ENCODE peak calls at places on chromosomes 13 and 19, in ten cellular contexts. One of them, this sample, is unnamed.

GRCh38 chr13:80336335-80336734 is 4.6 kb downstream of the SPRY2 start:
- DNase-seq in Caco-2: no peak
- DNase-seq in neural crest cell: no peak
- DNase-seq in colonic mucosa: no peak
- DNase-seq in AG04450: no peak
- DNase-seq in progenitor cell of endocrine pancreas: no peak
- DNase-seq in thoracic aorta: no peak
- DNase-seq in kidney epithelial cell: no peak
- DNase-seq in BJ: no peak
- DNase-seq in hepatocyte: no peak
- DNase-seq in this sample: no peak

GRCh38 chr13:54953786-54954185 is 1925.2 kb downstream of the OLFM4 start:
- DNase-seq in Caco-2: no peak
- DNase-seq in neural crest cell: no peak
- DNase-seq in colonic mucosa: no peak
- DNase-seq in AG04450: no peak
- DNase-seq in progenitor cell of endocrine pancreas: no peak
- DNase-seq in thoracic aorta: no peak
- DNase-seq in kidney epithelial cell: no peak
- DNase-seq in BJ: no peak
- DNase-seq in hepatocyte: no peak
- DNase-seq in this sample: no peak

GRCh38 chr13:107119989-107120881 is 552.3 kb upstream of the ARGLU1 start:
- DNase-seq in Caco-2: no peak
- DNase-seq in neural crest cell: no peak
- DNase-seq in colonic mucosa: no peak
- DNase-seq in AG04450: no peak
- DNase-seq in progenitor cell of endocrine pancreas: no peak
- DNase-seq in thoracic aorta: no peak
- DNase-seq in kidney epithelial cell: no peak
- DNase-seq in BJ: no peak
- DNase-seq in hepatocyte: peak
- DNase-seq in this sample: no peak

GRCh38 chr19:4362871-4363545 is 19.6 kb downstream of the MPND start:
- DNase-seq in Caco-2: no peak
- DNase-seq in neural crest cell: no peak
- DNase-seq in colonic mucosa: no peak
- DNase-seq in AG04450: no peak
- DNase-seq in progenitor cell of endocrine pancreas: no peak
- DNase-seq in thoracic aorta: no peak
- DNase-seq in kidney epithelial cell: no peak
- DNase-seq in BJ: no peak
- DNase-seq in hepatocyte: no peak
- DNase-seq in this sample: no peak

GRCh38 chr13:63124863-63125262 is 1709.2 kb upstream of the PCDH20 start:
- DNase-seq in Caco-2: no peak
- DNase-seq in neural crest cell: no peak
- DNase-seq in colonic mucosa: no peak
- DNase-seq in AG04450: no peak
- DNase-seq in progenitor cell of endocrine pancreas: no peak
- DNase-seq in thoracic aorta: no peak
- DNase-seq in kidney epithelial cell: no peak
- DNase-seq in BJ: no peak
- DNase-seq in hepatocyte: peak
- DNase-seq in this sample: no peak

GRCh38 chr19:48806518-48806817 is 4.4 kb downstream of the BCAT2 start:
- DNase-seq in Caco-2: peak
- DNase-seq in neural crest cell: peak
- DNase-seq in colonic mucosa: peak
- DNase-seq in AG04450: no peak
- DNase-seq in progenitor cell of endocrine pancreas: no peak
- DNase-seq in thoracic aorta: no peak
- DNase-seq in kidney epithelial cell: no peak
- DNase-seq in BJ: no peak
- DNase-seq in hepatocyte: no peak
- DNase-seq in this sample: peak

GRCh38 chr13:32045963-32046785 is 14.6 kb downstream of the FRY start:
- DNase-seq in Caco-2: no peak
- DNase-seq in neural crest cell: no peak
- DNase-seq in colonic mucosa: peak
- DNase-seq in AG04450: no peak
- DNase-seq in progenitor cell of endocrine pancreas: no peak
- DNase-seq in thoracic aorta: no peak
- DNase-seq in kidney epithelial cell: peak
- DNase-seq in BJ: no peak
- DNase-seq in hepatocyte: peak
- DNase-seq in this sample: no peak

GRCh38 chr19:31532034-31532433 is 182.8 kb upstream of the TSHZ3 start:
- DNase-seq in Caco-2: no peak
- DNase-seq in neural crest cell: no peak
- DNase-seq in colonic mucosa: no peak
- DNase-seq in AG04450: no peak
- DNase-seq in progenitor cell of endocrine pancreas: no peak
- DNase-seq in thoracic aorta: no peak
- DNase-seq in kidney epithelial cell: no peak
- DNase-seq in BJ: no peak
- DNase-seq in hepatocyte: no peak
- DNase-seq in this sample: no peak

GRCh38 chr13:83878691-83879410 is 3.4 kb downstream of the SLITRK1 start:
- DNase-seq in Caco-2: peak
- DNase-seq in neural crest cell: peak
- DNase-seq in colonic mucosa: no peak
- DNase-seq in AG04450: no peak
- DNase-seq in progenitor cell of endocrine pancreas: no peak
- DNase-seq in thoracic aorta: no peak
- DNase-seq in kidney epithelial cell: no peak
- DNase-seq in BJ: no peak
- DNase-seq in hepatocyte: no peak
- DNase-seq in this sample: no peak

GRCh38 chr13:37070956-37071355 is 11.5 kb upstream of the SUPT20H start:
- DNase-seq in Caco-2: no peak
- DNase-seq in neural crest cell: no peak
- DNase-seq in colonic mucosa: no peak
- DNase-seq in AG04450: no peak
- DNase-seq in progenitor cell of endocrine pancreas: no peak
- DNase-seq in thoracic aorta: no peak
- DNase-seq in kidney epithelial cell: no peak
- DNase-seq in BJ: no peak
- DNase-seq in hepatocyte: no peak
- DNase-seq in this sample: no peak

GRCh38 chr13:111296417-111296816 is 24.0 kb upstream of the TEX29 start:
- DNase-seq in Caco-2: no peak
- DNase-seq in neural crest cell: no peak
- DNase-seq in colonic mucosa: no peak
- DNase-seq in AG04450: no peak
- DNase-seq in progenitor cell of endocrine pancreas: no peak
- DNase-seq in thoracic aorta: no peak
- DNase-seq in kidney epithelial cell: no peak
- DNase-seq in BJ: no peak
- DNase-seq in hepatocyte: no peak
- DNase-seq in this sample: no peak

GRCh38 chr13:36981156-36981743 is 17.9 kb downstream of the ALG5 start:
- DNase-seq in Caco-2: no peak
- DNase-seq in neural crest cell: no peak
- DNase-seq in colonic mucosa: no peak
- DNase-seq in AG04450: peak
- DNase-seq in progenitor cell of endocrine pancreas: no peak
- DNase-seq in thoracic aorta: no peak
- DNase-seq in kidney epithelial cell: no peak
- DNase-seq in BJ: peak
- DNase-seq in hepatocyte: peak
- DNase-seq in this sample: peak

GRCh38 chr13:92514420-92515125 is 712.0 kb upstream of the GPC6 start:
- DNase-seq in Caco-2: no peak
- DNase-seq in neural crest cell: no peak
- DNase-seq in colonic mucosa: no peak
- DNase-seq in AG04450: no peak
- DNase-seq in progenitor cell of endocrine pancreas: no peak
- DNase-seq in thoracic aorta: no peak
- DNase-seq in kidney epithelial cell: no peak
- DNase-seq in BJ: no peak
- DNase-seq in hepatocyte: no peak
- DNase-seq in this sample: no peak

DNA sequence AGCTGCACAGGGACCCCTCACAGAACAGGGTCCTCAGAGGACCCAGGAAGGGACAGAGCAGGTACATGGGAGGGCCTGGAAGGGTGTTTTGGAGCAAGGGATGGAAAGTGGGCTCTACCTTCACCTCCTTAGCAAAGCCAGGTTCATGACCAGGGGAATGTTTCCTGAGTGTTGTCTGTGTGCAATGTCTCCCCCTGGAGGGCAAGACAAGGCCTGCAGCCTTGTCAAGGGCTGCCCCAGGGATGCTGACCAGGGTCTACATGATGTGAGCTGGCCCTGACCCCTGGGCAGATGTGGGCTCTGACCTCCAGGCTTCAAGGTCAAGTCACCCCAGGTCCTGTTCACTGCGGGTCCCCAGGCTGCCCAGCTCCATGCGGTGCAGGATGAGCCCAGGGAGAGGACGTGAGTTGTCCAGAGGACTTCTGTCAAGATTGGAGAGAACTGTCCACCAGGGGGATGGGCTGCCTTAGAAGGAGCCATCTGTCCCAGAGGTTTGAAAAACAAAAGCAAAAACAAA is 1.0 kb upstream of the CEACAM1 start:
- DNase-seq in Caco-2: peak
- DNase-seq in neural crest cell: peak
- DNase-seq in colonic mucosa: peak
- DNase-seq in AG04450: no peak
- DNase-seq in progenitor cell of endocrine pancreas: peak
- DNase-seq in thoracic aorta: no peak
- DNase-seq in kidney epithelial cell: no peak
- DNase-seq in BJ: no peak
- DNase-seq in hepatocyte: peak
- DNase-seq in this sample: peak
- TF ChIP-seq CTCF in Caco-2: peak
- TF ChIP-seq CTCF in neural crest cell: peak
- TF ChIP-seq CTCF in colonic mucosa: peak
- TF ChIP-seq CTCF in AG04450: peak
- TF ChIP-seq CTCF in progenitor cell of endocrine pancreas: peak
- TF ChIP-seq CTCF in thoracic aorta: peak
- TF ChIP-seq CTCF in kidney epithelial cell: peak
- TF ChIP-seq CTCF in BJ: peak
- TF ChIP-seq CTCF in hepatocyte: peak
- TF ChIP-seq CTCF in this sample: peak

DNA sequence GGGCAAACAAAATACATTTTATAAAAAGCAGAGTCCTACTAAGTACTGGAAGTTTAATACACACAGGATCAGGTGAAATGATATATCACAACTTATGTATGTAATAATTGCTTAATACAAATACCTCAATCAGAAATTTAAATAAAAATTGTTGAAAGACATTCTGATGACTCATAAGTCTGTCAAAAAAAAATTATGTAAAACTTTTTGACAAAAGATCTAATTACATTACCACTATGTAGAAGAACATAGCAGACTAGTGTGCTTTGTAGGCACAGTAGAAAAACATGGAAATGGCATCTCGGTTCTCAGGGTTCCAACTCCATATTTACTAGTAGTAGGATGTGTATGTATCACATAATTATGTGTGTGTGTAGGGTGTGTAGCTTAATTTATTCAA is 156.2 kb downstream of the DNAJC3 start:
- DNase-seq in Caco-2: no peak
- DNase-seq in neural crest cell: no peak
- DNase-seq in colonic mucosa: no peak
- DNase-seq in AG04450: no peak
- DNase-seq in progenitor cell of endocrine pancreas: no peak
- DNase-seq in thoracic aorta: no peak
- DNase-seq in kidney epithelial cell: no peak
- DNase-seq in BJ: no peak
- DNase-seq in hepatocyte: no peak
- DNase-seq in this sample: no peak
- TF ChIP-seq CTCF in Caco-2: no peak
- TF ChIP-seq CTCF in neural crest cell: no peak
- TF ChIP-seq CTCF in colonic mucosa: no peak
- TF ChIP-seq CTCF in AG04450: no peak
- TF ChIP-seq CTCF in progenitor cell of endocrine pancreas: no peak
- TF ChIP-seq CTCF in thoracic aorta: no peak
- TF ChIP-seq CTCF in kidney epithelial cell: no peak
- TF ChIP-seq CTCF in BJ: no peak
- TF ChIP-seq CTCF in hepatocyte: no peak
- TF ChIP-seq CTCF in this sample: no peak

DNA sequence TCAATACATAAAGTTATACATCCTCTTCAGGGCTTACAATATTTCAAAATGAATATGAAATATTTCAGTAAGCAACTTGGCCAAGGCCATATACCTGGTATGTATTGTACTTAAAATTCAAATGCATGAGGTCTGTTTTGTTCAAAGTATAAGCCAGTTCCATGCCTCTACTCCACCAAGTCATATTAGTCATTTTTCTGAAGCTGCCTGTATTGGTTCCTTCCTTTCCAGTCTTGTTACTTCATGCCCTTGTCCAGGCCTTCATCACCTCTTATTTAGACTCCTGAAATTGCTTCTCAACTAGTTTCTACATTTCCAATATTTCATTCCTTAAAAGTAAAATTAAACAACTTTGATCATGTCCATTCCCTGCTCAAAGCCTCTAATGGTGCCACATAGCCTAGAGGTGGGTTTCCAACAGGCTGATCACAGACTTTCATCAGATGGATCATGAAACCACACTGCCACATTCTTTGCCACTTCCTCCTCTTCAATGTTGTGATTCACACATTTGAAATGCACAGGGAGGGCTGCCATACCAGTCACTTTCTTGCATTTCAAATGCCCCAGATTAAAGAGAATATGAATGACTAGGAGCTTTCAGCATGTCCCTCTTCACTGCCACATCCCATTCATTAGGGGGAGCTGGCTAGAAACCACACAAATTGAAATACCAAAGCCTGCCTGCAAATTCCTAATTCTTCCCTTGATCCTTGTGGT is 424.1 kb upstream of the DACH1 start:
- DNase-seq in Caco-2: no peak
- DNase-seq in neural crest cell: no peak
- DNase-seq in colonic mucosa: no peak
- DNase-seq in AG04450: no peak
- DNase-seq in progenitor cell of endocrine pancreas: no peak
- DNase-seq in thoracic aorta: no peak
- DNase-seq in kidney epithelial cell: peak
- DNase-seq in BJ: peak
- DNase-seq in hepatocyte: no peak
- DNase-seq in this sample: no peak
- TF ChIP-seq CTCF in Caco-2: no peak
- TF ChIP-seq CTCF in neural crest cell: no peak
- TF ChIP-seq CTCF in colonic mucosa: no peak
- TF ChIP-seq CTCF in AG04450: no peak
- TF ChIP-seq CTCF in progenitor cell of endocrine pancreas: no peak
- TF ChIP-seq CTCF in thoracic aorta: no peak
- TF ChIP-seq CTCF in kidney epithelial cell: no peak
- TF ChIP-seq CTCF in BJ: peak
- TF ChIP-seq CTCF in hepatocyte: no peak
- TF ChIP-seq CTCF in this sample: no peak

DNA sequence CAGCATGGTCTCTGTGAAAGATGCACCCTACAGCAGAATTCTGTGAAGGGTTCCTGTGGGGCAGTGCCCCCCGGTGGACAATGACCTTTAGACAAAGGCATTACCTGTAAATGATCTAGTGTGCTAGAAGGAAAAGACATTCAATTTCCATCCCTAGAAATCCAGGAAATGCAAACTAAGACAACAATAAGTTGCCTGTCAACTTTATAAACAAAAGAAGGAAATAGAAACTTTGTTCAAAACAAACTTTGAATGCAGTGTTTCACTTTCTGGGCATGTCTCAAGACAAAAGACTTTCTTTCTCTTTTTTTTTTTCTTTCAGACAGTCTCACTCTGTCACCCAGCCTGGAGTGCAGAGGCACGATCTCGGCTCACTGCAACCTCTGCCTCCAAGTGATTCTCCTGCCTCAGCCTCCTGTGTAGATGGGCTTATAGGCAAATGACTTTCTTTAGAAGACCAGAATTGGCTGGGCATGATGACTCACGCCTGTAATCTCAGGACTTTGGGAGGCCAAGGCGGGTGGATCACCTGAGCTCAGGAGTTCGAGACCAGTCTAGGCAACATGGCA is 15.5 kb downstream of the TEX101 start:
- DNase-seq in Caco-2: no peak
- DNase-seq in neural crest cell: no peak
- DNase-seq in colonic mucosa: peak
- DNase-seq in AG04450: no peak
- DNase-seq in progenitor cell of endocrine pancreas: no peak
- DNase-seq in thoracic aorta: no peak
- DNase-seq in kidney epithelial cell: no peak
- DNase-seq in BJ: no peak
- DNase-seq in hepatocyte: peak
- DNase-seq in this sample: no peak
- TF ChIP-seq CTCF in Caco-2: peak
- TF ChIP-seq CTCF in neural crest cell: peak
- TF ChIP-seq CTCF in colonic mucosa: no peak
- TF ChIP-seq CTCF in AG04450: no peak
- TF ChIP-seq CTCF in progenitor cell of endocrine pancreas: peak
- TF ChIP-seq CTCF in thoracic aorta: no peak
- TF ChIP-seq CTCF in kidney epithelial cell: no peak
- TF ChIP-seq CTCF in BJ: peak
- TF ChIP-seq CTCF in hepatocyte: no peak
- TF ChIP-seq CTCF in this sample: peak